ENCODE peak calls at places on chromosomes 11 and 22, in ten cellular contexts. One of them, this sample, is unnamed.

GRCh38 chr11:74009675-74010305 is 905 bp upstream of the UCP3 start:
- DNase-seq in lung: no peak
- DNase-seq in PC-3: no peak
- DNase-seq in stomach: no peak
- DNase-seq in A549: no peak
- DNase-seq in adrenal gland: no peak
- DNase-seq in foreskin fibroblast: no peak
- DNase-seq in upper lobe of right lung: no peak
- DNase-seq in neural progenitor cell: no peak
- DNase-seq in suprapubic skin: no peak
- DNase-seq in this sample: no peak

GRCh38 chr11:11427185-11427944 is 74.3 kb upstream of the CSNK2A3 start:
- DNase-seq in upper lobe of right lung: no peak
- DNase-seq in suprapubic skin: no peak
- DNase-seq in stomach: no peak
- DNase-seq in A549: no peak
- DNase-seq in adrenal gland: no peak
- DNase-seq in PC-3: no peak
- DNase-seq in foreskin fibroblast: no peak
- DNase-seq in neural progenitor cell: no peak
- DNase-seq in lung: no peak
- DNase-seq in this sample: no peak

GRCh38 chr22:18057568-18058209 is 20.1 kb upstream of the PEX26 start:
- DNase-seq in foreskin fibroblast: peak
- DNase-seq in PC-3: peak
- DNase-seq in stomach: peak
- DNase-seq in upper lobe of right lung: peak
- DNase-seq in neural progenitor cell: no peak
- DNase-seq in A549: peak
- DNase-seq in lung: peak
- DNase-seq in suprapubic skin: peak
- DNase-seq in adrenal gland: peak
- DNase-seq in this sample: no peak

GRCh38 chr22:31122532-31123291 is at the start of gene INPP5J:
- DNase-seq in A549: peak
- DNase-seq in adrenal gland: peak
- DNase-seq in suprapubic skin: no peak
- DNase-seq in stomach: peak
- DNase-seq in PC-3: peak
- DNase-seq in foreskin fibroblast: no peak
- DNase-seq in lung: peak
- DNase-seq in upper lobe of right lung: peak
- DNase-seq in neural progenitor cell: peak
- DNase-seq in this sample: peak

GRCh38 chr11:99505831-99506230 is 485.1 kb downstream of the CNTN5 start:
- DNase-seq in foreskin fibroblast: no peak
- DNase-seq in A549: no peak
- DNase-seq in adrenal gland: no peak
- DNase-seq in suprapubic skin: no peak
- DNase-seq in neural progenitor cell: no peak
- DNase-seq in PC-3: no peak
- DNase-seq in lung: no peak
- DNase-seq in upper lobe of right lung: no peak
- DNase-seq in stomach: no peak
- DNase-seq in this sample: no peak

GRCh38 chr22:17103351-17103750 is 17.8 kb downstream of the TMEM121B start:
- DNase-seq in PC-3: no peak
- DNase-seq in lung: no peak
- DNase-seq in neural progenitor cell: no peak
- DNase-seq in upper lobe of right lung: peak
- DNase-seq in A549: no peak
- DNase-seq in adrenal gland: no peak
- DNase-seq in foreskin fibroblast: no peak
- DNase-seq in suprapubic skin: no peak
- DNase-seq in stomach: no peak
- DNase-seq in this sample: no peak

GRCh38 chr11:71927813-71928738 is at the start of gene XNDC1N:
- DNase-seq in suprapubic skin: peak
- DNase-seq in neural progenitor cell: peak
- DNase-seq in lung: peak
- DNase-seq in PC-3: peak
- DNase-seq in stomach: peak
- DNase-seq in foreskin fibroblast: peak
- DNase-seq in A549: peak
- DNase-seq in upper lobe of right lung: peak
- DNase-seq in adrenal gland: no peak
- DNase-seq in this sample: peak

GRCh38 chr11:77361184-77361583 is 59.7 kb upstream of the GDPD4 start:
- DNase-seq in stomach: no peak
- DNase-seq in adrenal gland: no peak
- DNase-seq in upper lobe of right lung: no peak
- DNase-seq in foreskin fibroblast: no peak
- DNase-seq in neural progenitor cell: peak
- DNase-seq in PC-3: no peak
- DNase-seq in suprapubic skin: no peak
- DNase-seq in A549: no peak
- DNase-seq in lung: no peak
- DNase-seq in this sample: no peak

GRCh38 chr11:118894192-118894591 is 10.5 kb downstream of the CXCR5 start:
- DNase-seq in PC-3: no peak
- DNase-seq in A549: no peak
- DNase-seq in foreskin fibroblast: no peak
- DNase-seq in suprapubic skin: no peak
- DNase-seq in adrenal gland: no peak
- DNase-seq in stomach: no peak
- DNase-seq in upper lobe of right lung: no peak
- DNase-seq in neural progenitor cell: no peak
- DNase-seq in lung: no peak
- DNase-seq in this sample: no peak

GRCh38 chr11:118896921-118897591 is 13.4 kb downstream of the CXCR5 start:
- DNase-seq in adrenal gland: no peak
- DNase-seq in stomach: no peak
- DNase-seq in foreskin fibroblast: no peak
- DNase-seq in A549: no peak
- DNase-seq in upper lobe of right lung: no peak
- DNase-seq in lung: no peak
- DNase-seq in suprapubic skin: no peak
- DNase-seq in PC-3: no peak
- DNase-seq in neural progenitor cell: no peak
- DNase-seq in this sample: peak

GRCh38 chr11:118893662-118894061 is 10.0 kb downstream of the CXCR5 start:
- DNase-seq in foreskin fibroblast: no peak
- DNase-seq in neural progenitor cell: no peak
- DNase-seq in PC-3: no peak
- DNase-seq in upper lobe of right lung: no peak
- DNase-seq in adrenal gland: no peak
- DNase-seq in A549: no peak
- DNase-seq in stomach: no peak
- DNase-seq in lung: no peak
- DNase-seq in suprapubic skin: no peak
- DNase-seq in this sample: no peak

GRCh38 chr11:118896472-118896913 is 12.8 kb downstream of the CXCR5 start:
- DNase-seq in suprapubic skin: no peak
- DNase-seq in lung: no peak
- DNase-seq in adrenal gland: no peak
- DNase-seq in stomach: no peak
- DNase-seq in foreskin fibroblast: no peak
- DNase-seq in PC-3: no peak
- DNase-seq in neural progenitor cell: no peak
- DNase-seq in upper lobe of right lung: no peak
- DNase-seq in A549: no peak
- DNase-seq in this sample: peak

DNA sequence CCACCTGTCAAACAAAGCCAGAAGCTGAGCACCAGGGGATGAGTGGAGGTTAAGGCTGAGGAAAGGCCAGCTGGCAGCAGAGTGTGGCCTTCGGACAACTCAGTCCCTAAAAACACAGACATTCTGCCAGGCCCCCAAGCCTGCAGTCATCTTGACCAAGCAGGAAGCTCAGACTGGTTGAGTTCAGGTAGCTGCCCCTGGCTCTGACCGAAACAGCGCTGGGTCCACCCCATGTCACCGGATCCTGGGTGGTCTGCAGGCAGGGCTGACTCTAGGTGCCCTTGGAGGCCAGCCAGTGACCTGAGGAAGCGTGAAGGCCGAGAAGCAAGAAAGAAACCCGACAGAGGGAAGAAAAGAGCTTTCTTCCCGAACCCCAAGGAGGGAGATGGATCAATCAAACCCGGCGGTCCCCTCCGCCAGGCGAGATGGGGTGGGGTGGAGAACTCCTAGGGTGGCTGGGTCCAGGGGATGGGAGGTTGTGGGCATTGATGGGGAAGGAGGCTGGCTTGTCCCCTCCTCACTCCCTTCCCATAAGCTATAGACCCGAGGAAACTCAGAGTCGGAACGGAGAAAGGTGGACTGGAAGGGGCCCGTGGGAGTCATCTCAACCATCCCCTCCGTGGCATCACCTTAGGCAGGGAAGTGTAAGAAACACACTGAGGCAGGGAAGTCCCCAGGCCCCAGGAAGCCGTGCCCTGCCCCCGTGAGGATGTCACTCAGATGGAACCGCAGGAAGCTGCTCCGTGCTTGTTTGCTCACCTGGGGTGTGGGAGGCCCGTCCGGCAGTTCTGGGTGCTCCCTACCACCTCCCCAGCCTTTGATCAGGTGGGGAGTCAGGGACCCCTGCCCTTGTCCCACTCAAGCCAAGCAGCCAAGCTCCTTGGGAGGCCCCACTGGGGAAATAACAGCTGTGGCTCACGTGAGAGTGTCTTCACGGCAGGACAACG is 11.7 kb downstream of the CXCR5 start:
- DNase-seq in adrenal gland: no peak
- DNase-seq in neural progenitor cell: no peak
- DNase-seq in stomach: no peak
- DNase-seq in suprapubic skin: no peak
- DNase-seq in PC-3: no peak
- DNase-seq in lung: no peak
- DNase-seq in A549: no peak
- DNase-seq in upper lobe of right lung: no peak
- DNase-seq in foreskin fibroblast: no peak
- DNase-seq in this sample: peak
- TF ChIP-seq CTCF in adrenal gland: no peak
- TF ChIP-seq CTCF in neural progenitor cell: no peak
- TF ChIP-seq CTCF in stomach: no peak
- TF ChIP-seq CTCF in suprapubic skin: no peak
- TF ChIP-seq CTCF in PC-3: no peak
- TF ChIP-seq CTCF in lung: no peak
- TF ChIP-seq CTCF in A549: no peak
- TF ChIP-seq CTCF in upper lobe of right lung: no peak
- TF ChIP-seq CTCF in foreskin fibroblast: no peak
- TF ChIP-seq CTCF in this sample: no peak

DNA sequence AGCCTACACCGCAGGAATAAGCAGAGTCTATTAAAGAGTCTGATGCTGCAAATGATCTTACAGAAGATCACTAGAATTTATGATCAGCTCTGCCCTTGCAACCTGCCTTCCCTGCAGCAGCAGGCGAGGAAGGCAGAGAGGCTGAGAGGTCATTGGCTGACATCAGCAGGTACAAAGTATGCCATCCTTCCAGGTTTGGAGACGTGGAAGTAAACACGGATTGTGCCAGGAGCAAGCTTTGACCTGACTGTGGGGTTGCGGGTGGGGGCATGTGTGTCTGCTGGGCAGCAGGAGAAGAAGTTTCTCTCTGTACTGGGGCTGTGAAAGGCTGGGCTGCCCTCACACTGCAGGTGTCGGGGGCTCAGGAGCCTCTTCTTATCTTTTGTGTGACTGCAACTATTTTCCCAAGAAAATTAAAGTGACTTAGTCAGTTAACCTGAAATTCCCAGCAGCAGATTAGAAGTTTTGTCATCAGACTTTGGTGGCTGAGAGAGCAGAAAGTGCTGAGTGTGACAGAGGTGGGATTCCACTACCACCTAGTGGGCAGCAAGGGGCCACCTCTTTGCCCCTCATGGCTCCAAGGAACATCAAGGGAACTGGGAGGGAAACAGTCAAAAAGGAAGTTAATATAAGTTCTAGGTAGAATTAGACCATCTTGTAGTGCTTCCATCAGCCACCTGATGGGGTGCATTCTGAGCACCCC is 565.9 kb downstream of the ETS1 start:
- DNase-seq in neural progenitor cell: peak
- DNase-seq in lung: no peak
- DNase-seq in suprapubic skin: no peak
- DNase-seq in upper lobe of right lung: no peak
- DNase-seq in stomach: no peak
- DNase-seq in A549: no peak
- DNase-seq in adrenal gland: no peak
- DNase-seq in foreskin fibroblast: no peak
- DNase-seq in PC-3: no peak
- DNase-seq in this sample: no peak
- TF ChIP-seq CTCF in neural progenitor cell: peak
- TF ChIP-seq CTCF in lung: no peak
- TF ChIP-seq CTCF in suprapubic skin: no peak
- TF ChIP-seq CTCF in upper lobe of right lung: no peak
- TF ChIP-seq CTCF in stomach: no peak
- TF ChIP-seq CTCF in A549: peak
- TF ChIP-seq CTCF in adrenal gland: no peak
- TF ChIP-seq CTCF in foreskin fibroblast: peak
- TF ChIP-seq CTCF in PC-3: peak
- TF ChIP-seq CTCF in this sample: peak

DNA sequence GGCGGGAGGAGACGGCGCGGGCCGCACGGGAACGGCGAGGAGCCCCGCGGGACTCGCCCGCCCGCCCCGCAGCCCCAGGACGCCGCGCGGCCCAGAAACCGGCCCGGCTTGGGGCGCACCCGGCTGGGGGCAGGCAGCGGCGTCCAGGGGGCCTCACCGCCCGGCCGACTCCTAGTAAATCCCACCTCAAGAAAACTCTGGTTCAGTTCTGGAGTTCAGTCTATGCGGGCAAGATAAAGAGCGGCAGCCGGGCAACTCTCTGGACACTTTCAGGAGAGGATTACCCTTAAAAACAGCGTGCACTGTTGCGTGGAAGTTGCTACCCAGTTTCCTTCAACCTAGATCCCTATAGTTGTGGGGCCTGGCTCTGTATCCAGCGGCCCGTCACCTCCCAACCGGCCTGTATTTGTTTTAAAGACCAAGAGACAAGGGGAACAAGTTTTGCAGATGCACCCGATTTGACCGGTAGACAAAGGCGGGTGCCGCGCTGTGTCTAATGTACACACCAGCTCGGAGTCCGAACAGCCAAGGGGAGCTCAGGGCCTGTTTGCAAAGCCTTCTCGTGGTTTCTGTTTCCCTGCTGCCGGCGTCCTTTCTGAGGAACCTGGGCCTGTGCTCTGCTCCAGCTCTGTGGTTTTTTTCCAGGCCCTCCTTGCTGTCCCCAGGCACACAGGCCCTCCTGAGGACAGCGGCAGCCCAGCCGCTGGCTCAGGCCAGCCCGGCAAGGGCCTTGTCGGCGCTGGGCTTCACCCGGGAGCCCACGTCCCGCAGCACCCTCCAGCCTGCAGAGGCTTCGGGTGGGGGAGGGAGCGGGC is 1.1 kb downstream of the TBX1 start:
- DNase-seq in foreskin fibroblast: no peak
- DNase-seq in neural progenitor cell: peak
- DNase-seq in PC-3: peak
- DNase-seq in stomach: no peak
- DNase-seq in lung: no peak
- DNase-seq in suprapubic skin: no peak
- DNase-seq in upper lobe of right lung: no peak
- DNase-seq in A549: no peak
- DNase-seq in adrenal gland: no peak
- DNase-seq in this sample: no peak
- TF ChIP-seq CTCF in foreskin fibroblast: no peak
- TF ChIP-seq CTCF in neural progenitor cell: no peak
- TF ChIP-seq CTCF in PC-3: no peak
- TF ChIP-seq CTCF in stomach: no peak
- TF ChIP-seq CTCF in lung: no peak
- TF ChIP-seq CTCF in suprapubic skin: no peak
- TF ChIP-seq CTCF in upper lobe of right lung: no peak
- TF ChIP-seq CTCF in A549: no peak
- TF ChIP-seq CTCF in adrenal gland: no peak
- TF ChIP-seq CTCF in this sample: no peak

DNA sequence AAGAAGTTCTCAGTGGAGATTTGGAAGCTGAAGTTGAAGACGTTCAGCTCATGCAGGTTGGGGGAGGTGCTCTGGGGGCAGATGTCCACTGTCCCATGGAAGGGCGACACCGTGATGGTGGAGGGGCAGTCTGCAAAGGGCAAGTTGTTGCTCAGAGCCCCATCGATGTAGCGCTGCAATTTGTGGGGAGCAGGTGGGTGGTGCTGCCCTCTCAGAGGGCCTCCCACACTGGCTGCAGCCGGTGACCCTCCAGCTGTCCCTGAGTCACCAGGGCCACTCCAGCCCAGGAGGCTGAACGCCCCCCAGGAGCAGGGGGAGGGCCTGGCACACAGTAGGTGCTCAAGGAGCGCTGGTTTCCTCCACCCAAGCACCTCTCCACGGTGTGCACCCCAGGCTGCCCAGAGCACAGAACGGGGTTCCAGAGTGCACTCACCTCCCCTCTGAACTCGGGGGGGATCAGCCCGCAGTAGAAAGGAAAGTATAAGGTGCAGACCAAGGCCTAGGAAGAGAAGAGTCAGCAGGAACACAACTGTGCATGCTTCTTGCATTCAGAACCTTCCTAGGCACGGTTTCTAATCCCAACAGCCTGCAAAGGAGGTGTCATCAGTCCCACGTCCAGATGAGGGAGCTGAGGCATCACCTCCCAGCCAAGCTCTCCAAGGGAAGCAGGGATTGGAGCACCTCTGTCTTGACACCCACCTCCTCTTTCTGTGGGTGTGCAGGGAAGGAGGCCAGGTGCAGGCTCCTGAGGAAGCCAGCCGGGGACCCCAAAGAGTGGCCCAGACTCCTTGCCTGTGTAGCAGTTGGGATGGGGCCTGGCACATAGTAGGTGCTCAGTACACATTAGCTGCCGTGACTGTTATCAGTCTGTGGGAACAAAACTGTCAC is 2.2 kb downstream of the PNPLA5 start:
- DNase-seq in foreskin fibroblast: peak
- DNase-seq in neural progenitor cell: peak
- DNase-seq in PC-3: peak
- DNase-seq in adrenal gland: peak
- DNase-seq in A549: no peak
- DNase-seq in upper lobe of right lung: peak
- DNase-seq in stomach: no peak
- DNase-seq in lung: no peak
- DNase-seq in suprapubic skin: no peak
- DNase-seq in this sample: no peak
- TF ChIP-seq CTCF in foreskin fibroblast: peak
- TF ChIP-seq CTCF in neural progenitor cell: peak
- TF ChIP-seq CTCF in PC-3: peak
- TF ChIP-seq CTCF in adrenal gland: no peak
- TF ChIP-seq CTCF in A549: no peak
- TF ChIP-seq CTCF in upper lobe of right lung: no peak
- TF ChIP-seq CTCF in stomach: no peak
- TF ChIP-seq CTCF in lung: no peak
- TF ChIP-seq CTCF in suprapubic skin: no peak
- TF ChIP-seq CTCF in this sample: no peak

This sample was measured in BE2C.